ENCODE peak calls at places on chromosome 19, in five cellular contexts. O, Z, V, S and J are unnamed samples.
A peak's percentile ranks its signal among the peaks of the same experiment; 100 is the strongest.

GRCh38 chr19:46068345-46069258 is 27.8 kb upstream of the IGFL4 start:
- DNase-seq in O (no peak), Z (no peak), V (peak; percentile 92), S (no peak), J (no peak)

GRCh38 chr19:43809762-43810696 is 7.8 kb upstream of the LYPD5 start:
- DNase-seq in O (no peak), Z (no peak), V (peak; percentile 72), S (no peak), J (no peak)

GRCh38 chr19:30733826-30734550 is 361.8 kb downstream of the ZNF536 start:
- DNase-seq in O (no peak), Z (no peak), V (no peak), S (no peak), J (no peak)

GRCh38 chr19:41746593-41747227 is 8.6 kb upstream of the CEACAM6 start:
- DNase-seq in O (peak; percentile 11), Z (peak; percentile 42), V (peak; percentile 67), S (no peak), J (no peak)

GRCh38 chr19:14632286-14632685 is 42.4 kb downstream of the ADGRE3 start:
- DNase-seq in O (no peak), Z (peak; percentile 50), V (peak; percentile 13), S (no peak), J (no peak)

GRCh38 chr19:33492090-33492489 is 29.5 kb downstream of the PEPD start:
- DNase-seq in O (no peak), Z (no peak), V (no peak), S (no peak), J (no peak)

GRCh38 chr19:51327066-51327985 is 14.6 kb downstream of the VSIG10L start:
- DNase-seq in O (peak; percentile 21), Z (peak; percentile 77), V (peak; percentile 74), S (no peak), J (no peak)

GRCh38 chr19:51356159-51356801 is 9.9 kb downstream of the ETFB start:
- DNase-seq in O (no peak), Z (no peak), V (no peak), S (no peak), J (no peak)

GRCh38 chr19:29841209-29841558 is 29.4 kb downstream of the CCNE1 start:
- DNase-seq in O (no peak), Z (no peak), V (no peak), S (peak; percentile 41), J (no peak)

GRCh38 chr19:36073121-36073876 is 18.6 kb downstream of the WDR62 start:
- DNase-seq in O (no peak), Z (no peak), V (no peak), S (no peak), J (no peak)

GRCh38 chr19:45469835-45470146 is 2.0 kb downstream of the FOSB start:
- DNase-seq in O (no peak), Z (peak; percentile 96), V (no peak), S (no peak), J (no peak)

GRCh38 chr19:48635263-48635965 is 1.8 kb downstream of the DBP start:
- DNase-seq in O (peak; percentile 67), Z (peak; percentile 88), V (peak; percentile 52), S (peak; percentile 88), J (peak; percentile 81)

GRCh38 chr19:18208098-18208951 is 4.5 kb upstream of the RAB3A start:
- DNase-seq in O (peak; percentile 31), Z (peak; percentile 63), V (peak; percentile 87), S (peak; percentile 71), J (no peak)

GRCh38 chr19:13234518-13234917 is 84.3 kb downstream of the IER2 start:
- DNase-seq in O (peak; percentile 38), Z (peak; percentile 52), V (peak; percentile 41), S (peak; percentile 72), J (no peak)

GRCh38 chr19:3368848-3369336 is 2.5 kb downstream of the NFIC start:
- DNase-seq in O (no peak), Z (no peak), V (peak; percentile 56), S (no peak), J (no peak)

GRCh38 chr19:47587295-47587694 is 14.3 kb upstream of the ZNF541 start:
- DNase-seq in O (no peak), Z (no peak), V (peak; percentile 46), S (peak; percentile 3), J (no peak)

GRCh38 chr19:9309139-9309973 is at the start of gene ZNF699:
- DNase-seq in O (peak; percentile 98), Z (peak; percentile 98), V (peak; percentile 99), S (peak; percentile 99), J (peak; percentile 99)

GRCh38 chr19:16957151-16957662 is 68.4 kb downstream of the F2RL3 start:
- DNase-seq in O (no peak), Z (peak; percentile 54), V (peak; percentile 91), S (no peak), J (no peak)

GRCh38 chr19:6767081-6767356 is 216 bp downstream of the SH2D3A start:
- DNase-seq in O (peak; percentile 53), Z (no peak), V (no peak), S (no peak), J (no peak)

GRCh38 chr19:6768236-6768785 is 1.1 kb upstream of the SH2D3A start:
- DNase-seq in O (no peak), Z (no peak), V (no peak), S (no peak), J (no peak)

GRCh38 chr19:6767357-6768235 is at the start of gene SH2D3A:
- DNase-seq in O (peak; percentile 89), Z (peak; percentile 74), V (peak; percentile 56), S (peak; percentile 74), J (no peak)

GRCh38 chr19:6765738-6766356 is 1.4 kb downstream of the SH2D3A start:
- DNase-seq in O (no peak), Z (no peak), V (no peak), S (no peak), J (no peak)

DNA sequence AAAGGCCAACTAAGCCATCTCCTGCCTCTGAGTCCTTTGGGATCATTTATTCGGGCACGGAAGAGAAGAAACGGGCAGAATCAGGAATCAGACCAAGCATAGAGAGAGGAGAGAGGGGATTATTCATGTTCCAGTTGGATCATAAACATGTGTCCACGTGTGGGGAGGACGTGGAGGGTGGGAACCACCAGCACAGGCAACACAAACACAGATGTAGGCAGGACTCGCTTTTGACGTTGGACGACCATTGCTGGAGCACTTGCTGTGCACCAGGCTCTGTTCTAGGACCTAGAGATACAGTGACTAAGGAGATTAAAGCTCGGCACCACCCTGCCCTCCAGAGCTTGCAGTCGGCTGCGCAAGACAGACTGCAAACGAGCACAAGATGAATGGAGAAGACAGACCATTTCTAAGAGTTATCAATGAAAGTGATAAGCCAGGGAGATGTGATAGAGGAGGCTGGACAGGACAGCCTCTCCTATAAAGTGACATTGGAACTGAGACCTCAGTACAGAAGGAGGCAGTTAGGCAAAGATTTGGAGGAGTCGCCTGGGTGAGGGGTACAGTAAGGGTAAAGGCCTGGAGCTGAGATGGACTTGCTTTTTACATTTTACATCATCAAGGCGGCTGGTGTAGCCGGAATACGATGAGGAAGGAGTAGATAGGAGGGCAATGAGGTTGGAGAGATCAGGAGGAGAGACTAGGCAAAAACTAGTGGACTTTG is 716 bp downstream of the SH2D3A start:
- DNase-seq in O (no peak), Z (no peak), V (no peak), S (no peak), J (no peak)
- H3K27ac ChIP-seq in O (peak overlapping the region; percentile 84), Z (no peak overlapping the region), V (no peak overlapping the region), S (no peak overlapping the region), J (no peak overlapping the region)

GRCh38 chr19:10815007-10815531 is 20.9 kb downstream of the TMED1 start:
- DNase-seq in O (no peak), Z (no peak), V (no peak), S (no peak), J (no peak)
- H3K27ac ChIP-seq in O (no peak overlapping the region), Z (no peak overlapping the region), V (no peak overlapping the region), S (no peak overlapping the region), J (no peak overlapping the region)

DNA sequence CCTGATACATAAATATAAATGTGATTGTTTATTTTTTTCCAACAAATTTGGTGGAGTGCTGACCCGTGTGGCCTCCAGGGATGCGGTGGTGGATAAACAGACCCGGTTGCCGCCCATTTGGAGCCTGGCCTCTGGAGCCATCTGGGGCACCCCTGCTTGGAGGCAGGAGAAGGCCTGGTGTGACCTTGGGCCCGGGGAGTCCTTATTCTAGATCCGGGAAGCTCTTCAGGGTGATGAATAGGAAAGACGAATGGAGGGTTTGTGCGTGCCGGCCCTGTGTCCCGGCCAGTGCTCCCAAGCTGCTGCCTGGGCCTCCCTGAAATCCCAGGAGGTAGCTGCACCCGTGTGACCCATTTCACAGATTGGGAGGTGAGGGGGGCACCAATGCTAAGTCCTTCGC is 11.5 kb downstream of the PAK4 start:
- DNase-seq in O (no peak), Z (no peak), V (no peak), S (no peak), J (no peak)
- H3K27ac ChIP-seq in O (no peak overlapping the region), Z (no peak overlapping the region), V (no peak overlapping the region), S (no peak overlapping the region), J (no peak overlapping the region)

GRCh38 chr19:35048911-35049411 is 7.4 kb downstream of the HPN start:
- DNase-seq in O (no peak), Z (no peak), V (no peak), S (peak; percentile 93), J (no peak)
- H3K27ac ChIP-seq in O (no peak overlapping the region), Z (no peak overlapping the region), V (no peak overlapping the region), S (peak overlapping the region; percentile 88), J (no peak overlapping the region)